ENCODE peak calls at places on chromosomes 1 and 21, in six cellular contexts. One of them, this sample, is unnamed.

GRCh38 chr1:185645201-185645640 is 89.0 kb upstream of the HMCN1 start:
- DNase-seq in trophoblast cell: peak; percentile 75
- DNase-seq in fibroblast of lung: no peak
- DNase-seq in neural progenitor cell: peak; percentile 21
- DNase-seq in GM12878: no peak
- DNase-seq in PC-3: no peak
- DNase-seq in this sample: no peak

GRCh38 chr1:205224736-205225135 is 3.0 kb upstream of the TMCC2 start:
- DNase-seq in trophoblast cell: no peak
- DNase-seq in fibroblast of lung: no peak
- DNase-seq in neural progenitor cell: no peak
- DNase-seq in PC-3: no peak
- DNase-seq in GM12878: no peak
- DNase-seq in this sample: no peak

GRCh38 chr1:183845681-183846080 is 40.8 kb downstream of the RGL1 start:
- DNase-seq in GM12878: no peak
- DNase-seq in trophoblast cell: no peak
- DNase-seq in fibroblast of lung: peak; percentile 38
- DNase-seq in PC-3: peak; percentile 25
- DNase-seq in neural progenitor cell: no peak
- DNase-seq in this sample: no peak

GRCh38 chr21:42654179-42654912 is 925 bp downstream of the PDE9A start:
- DNase-seq in fibroblast of lung: no peak
- DNase-seq in trophoblast cell: no peak
- DNase-seq in GM12878: no peak
- DNase-seq in neural progenitor cell: peak; percentile 88
- DNase-seq in PC-3: no peak
- DNase-seq in this sample: no peak

GRCh38 chr1:52237430-52237829 is 95.5 kb downstream of the ZFYVE9 start:
- DNase-seq in GM12878: no peak
- DNase-seq in PC-3: peak; percentile 66
- DNase-seq in fibroblast of lung: peak; percentile 56
- DNase-seq in neural progenitor cell: no peak
- DNase-seq in trophoblast cell: no peak
- DNase-seq in this sample: no peak

GRCh38 chr21:34271452-34271851 is 92.4 kb upstream of the KCNE2 start:
- DNase-seq in GM12878: no peak
- DNase-seq in fibroblast of lung: no peak
- DNase-seq in trophoblast cell: no peak
- DNase-seq in neural progenitor cell: no peak
- DNase-seq in PC-3: no peak
- DNase-seq in this sample: no peak

GRCh38 chr1:213759359-213760181 is 228.2 kb upstream of the PROX1 start:
- DNase-seq in trophoblast cell: no peak
- DNase-seq in PC-3: no peak
- DNase-seq in fibroblast of lung: no peak
- DNase-seq in GM12878: no peak
- DNase-seq in neural progenitor cell: no peak
- DNase-seq in this sample: no peak

GRCh38 chr1:242017580-242018233 is 18.8 kb upstream of the MAP1LC3C start:
- DNase-seq in GM12878: no peak
- DNase-seq in trophoblast cell: peak; percentile 50
- DNase-seq in PC-3: peak; percentile 84
- DNase-seq in neural progenitor cell: peak; percentile 66
- DNase-seq in fibroblast of lung: peak; percentile 54
- DNase-seq in this sample: peak; percentile 76

GRCh38 chr21:35011681-35012080 is 37.4 kb downstream of the RUNX1 start:
- DNase-seq in fibroblast of lung: peak; percentile 56
- DNase-seq in neural progenitor cell: no peak
- DNase-seq in GM12878: no peak
- DNase-seq in PC-3: peak; percentile 40
- DNase-seq in trophoblast cell: no peak
- DNase-seq in this sample: no peak

GRCh38 chr1:5709461-5709860 is 282.8 kb downstream of the NPHP4 start:
- DNase-seq in neural progenitor cell: no peak
- DNase-seq in fibroblast of lung: no peak
- DNase-seq in PC-3: no peak
- DNase-seq in trophoblast cell: no peak
- DNase-seq in GM12878: no peak
- DNase-seq in this sample: no peak

GRCh38 chr1:162689745-162690671 is 57.7 kb downstream of the DDR2 start:
- DNase-seq in trophoblast cell: no peak
- DNase-seq in GM12878: no peak
- DNase-seq in neural progenitor cell: no peak
- DNase-seq in fibroblast of lung: no peak
- DNase-seq in PC-3: peak; percentile 70
- DNase-seq in this sample: no peak

GRCh38 chr21:38323721-38324591 is 67.2 kb downstream of the KCNJ15 start:
- DNase-seq in neural progenitor cell: peak; percentile 6
- DNase-seq in GM12878: no peak
- DNase-seq in trophoblast cell: no peak
- DNase-seq in fibroblast of lung: peak; percentile 70
- DNase-seq in PC-3: peak; percentile 95
- DNase-seq in this sample: peak; percentile 37

GRCh38 chr1:200740291-200741212 is 1.9 kb downstream of the CAMSAP2 start:
- DNase-seq in fibroblast of lung: peak; percentile 35
- DNase-seq in trophoblast cell: no peak
- DNase-seq in neural progenitor cell: no peak
- DNase-seq in PC-3: peak; percentile 39
- DNase-seq in GM12878: no peak
- DNase-seq in this sample: no peak

GRCh38 chr21:34091032-34091431 is 17.7 kb downstream of the MRPS6 start:
- DNase-seq in GM12878: no peak
- DNase-seq in trophoblast cell: no peak
- DNase-seq in neural progenitor cell: no peak
- DNase-seq in PC-3: no peak
- DNase-seq in fibroblast of lung: no peak
- DNase-seq in this sample: no peak

GRCh38 chr21:34949499-34949898 is 99.6 kb downstream of the RUNX1 start:
- DNase-seq in GM12878: no peak
- DNase-seq in neural progenitor cell: no peak
- DNase-seq in trophoblast cell: no peak
- DNase-seq in PC-3: no peak
- DNase-seq in fibroblast of lung: no peak
- DNase-seq in this sample: no peak

GRCh38 chr1:204366759-204367158 is 7.0 kb upstream of the PLEKHA6 start:
- DNase-seq in fibroblast of lung: no peak
- DNase-seq in PC-3: peak; percentile 45
- DNase-seq in neural progenitor cell: peak; percentile 54
- DNase-seq in GM12878: no peak
- DNase-seq in trophoblast cell: no peak
- DNase-seq in this sample: peak; percentile 35

GRCh38 chr1:38327559-38327973 is 281.0 kb upstream of the POU3F1 start:
- DNase-seq in trophoblast cell: no peak
- DNase-seq in PC-3: no peak
- DNase-seq in GM12878: no peak
- DNase-seq in neural progenitor cell: no peak
- DNase-seq in fibroblast of lung: no peak
- DNase-seq in this sample: no peak

GRCh38 chr1:67135354-67135753 is 584 bp upstream of the C1orf141 start:
- DNase-seq in PC-3: peak; percentile 16
- DNase-seq in GM12878: no peak
- DNase-seq in neural progenitor cell: no peak
- DNase-seq in fibroblast of lung: peak; percentile 94
- DNase-seq in trophoblast cell: no peak
- DNase-seq in this sample: no peak

GRCh38 chr1:183635112-183635605 is 424 bp downstream of the ARPC5 start:
- DNase-seq in neural progenitor cell: no peak
- DNase-seq in PC-3: no peak
- DNase-seq in trophoblast cell: no peak
- DNase-seq in fibroblast of lung: no peak
- DNase-seq in GM12878: no peak
- DNase-seq in this sample: peak; percentile 42

GRCh38 chr1:192793983-192794767 is 14.7 kb upstream of the RGS2 start:
- DNase-seq in trophoblast cell: no peak
- DNase-seq in neural progenitor cell: no peak
- DNase-seq in GM12878: no peak
- DNase-seq in fibroblast of lung: no peak
- DNase-seq in PC-3: no peak
- DNase-seq in this sample: no peak

GRCh38 chr1:43678940-43679339 is 28.4 kb upstream of the ST3GAL3 start:
- DNase-seq in PC-3: no peak
- DNase-seq in fibroblast of lung: no peak
- DNase-seq in neural progenitor cell: no peak
- DNase-seq in GM12878: no peak
- DNase-seq in trophoblast cell: no peak
- DNase-seq in this sample: no peak

GRCh38 chr1:212858461-212859265 is 588 bp downstream of the FLVCR1 start:
- DNase-seq in fibroblast of lung: peak; percentile 34
- DNase-seq in GM12878: no peak
- DNase-seq in PC-3: peak; percentile 47
- DNase-seq in trophoblast cell: peak; percentile 11
- DNase-seq in neural progenitor cell: peak; percentile 32
- DNase-seq in this sample: peak; percentile 29

GRCh38 chr1:69846267-69846666 is 278.5 kb downstream of the LRRC7 start:
- DNase-seq in trophoblast cell: no peak
- DNase-seq in fibroblast of lung: no peak
- DNase-seq in GM12878: no peak
- DNase-seq in PC-3: no peak
- DNase-seq in neural progenitor cell: peak; percentile 39
- DNase-seq in this sample: no peak

GRCh38 chr1:175887521-175887920 is 144.1 kb upstream of the TNR start:
- DNase-seq in neural progenitor cell: peak; percentile 25
- DNase-seq in trophoblast cell: no peak
- DNase-seq in PC-3: no peak
- DNase-seq in fibroblast of lung: no peak
- DNase-seq in GM12878: no peak
- DNase-seq in this sample: no peak

GRCh38 chr1:43238104-43238503 is 31.7 kb upstream of the TMEM125 start:
- DNase-seq in trophoblast cell: peak; percentile 68
- DNase-seq in PC-3: peak; percentile 74
- DNase-seq in neural progenitor cell: peak; percentile 88
- DNase-seq in GM12878: no peak
- DNase-seq in fibroblast of lung: peak; percentile 72
- DNase-seq in this sample: peak; percentile 19

GRCh38 chr1:63827411-63828321 is 53.8 kb downstream of the ROR1 start:
- DNase-seq in PC-3: no peak
- DNase-seq in GM12878: no peak
- DNase-seq in trophoblast cell: no peak
- DNase-seq in fibroblast of lung: peak; percentile 53
- DNase-seq in neural progenitor cell: no peak
- DNase-seq in this sample: no peak

GRCh38 chr1:186888367-186888766 is 59.6 kb downstream of the PLA2G4A start:
- DNase-seq in GM12878: no peak
- DNase-seq in neural progenitor cell: no peak
- DNase-seq in fibroblast of lung: no peak
- DNase-seq in PC-3: peak; percentile 81
- DNase-seq in trophoblast cell: no peak
- DNase-seq in this sample: no peak

GRCh38 chr1:26747048-26747447 is 40.7 kb upstream of the PIGV start:
- DNase-seq in PC-3: no peak
- DNase-seq in trophoblast cell: no peak
- DNase-seq in neural progenitor cell: no peak
- DNase-seq in fibroblast of lung: no peak
- DNase-seq in GM12878: no peak
- DNase-seq in this sample: no peak

GRCh38 chr1:26752519-26752918 is 35.2 kb upstream of the PIGV start:
- DNase-seq in trophoblast cell: no peak
- DNase-seq in GM12878: no peak
- DNase-seq in fibroblast of lung: no peak
- DNase-seq in PC-3: no peak
- DNase-seq in neural progenitor cell: no peak
- DNase-seq in this sample: no peak

GRCh38 chr1:26745191-26745590 is 42.6 kb upstream of the PIGV start:
- DNase-seq in neural progenitor cell: no peak
- DNase-seq in GM12878: no peak
- DNase-seq in PC-3: no peak
- DNase-seq in trophoblast cell: no peak
- DNase-seq in fibroblast of lung: peak; percentile 28
- DNase-seq in this sample: no peak

GRCh38 chr1:26748351-26748750 is 39.4 kb upstream of the PIGV start:
- DNase-seq in fibroblast of lung: no peak
- DNase-seq in trophoblast cell: no peak
- DNase-seq in neural progenitor cell: no peak
- DNase-seq in PC-3: no peak
- DNase-seq in GM12878: no peak
- DNase-seq in this sample: no peak

GRCh38 chr1:26749458-26749857 is 38.3 kb upstream of the PIGV start:
- DNase-seq in trophoblast cell: no peak
- DNase-seq in neural progenitor cell: no peak
- DNase-seq in GM12878: no peak
- DNase-seq in fibroblast of lung: no peak
- DNase-seq in PC-3: no peak
- DNase-seq in this sample: no peak
- H3K36me3 ChIP-seq in trophoblast cell: peaks cover 53% of the 10 kb centered on the region
- H3K36me3 ChIP-seq in neural progenitor cell: peaks cover 24% of the 10 kb centered on the region
- H3K36me3 ChIP-seq in GM12878: peaks cover 54% of the 10 kb centered on the region
- H3K36me3 ChIP-seq in fibroblast of lung: peaks cover 5% of the 10 kb centered on the region
- H3K36me3 ChIP-seq in PC-3: peaks cover 56% of the 10 kb centered on the region
- H3K36me3 ChIP-seq in this sample: peaks cover 21% of the 10 kb centered on the region

GRCh38 chr1:108841703-108842102 is 15.2 kb downstream of the AKNAD1 start:
- DNase-seq in GM12878: no peak
- DNase-seq in fibroblast of lung: peak; percentile 11
- DNase-seq in trophoblast cell: no peak
- DNase-seq in PC-3: no peak
- DNase-seq in neural progenitor cell: no peak
- DNase-seq in this sample: no peak
- H2AFZ ChIP-seq in GM12878: no peak overlapping the region
- H2AFZ ChIP-seq in fibroblast of lung: no peak overlapping the region
- H2AFZ ChIP-seq in trophoblast cell: no peak overlapping the region
- H2AFZ ChIP-seq in PC-3: no peak overlapping the region
- H2AFZ ChIP-seq in neural progenitor cell: no peak overlapping the region
- H2AFZ ChIP-seq in this sample: no peak overlapping the region

GRCh38 chr21:45531393-45532215 is 10.6 kb downstream of the SLC19A1 start:
- DNase-seq in trophoblast cell: no peak
- DNase-seq in PC-3: no peak
- DNase-seq in GM12878: no peak
- DNase-seq in neural progenitor cell: no peak
- DNase-seq in fibroblast of lung: no peak
- DNase-seq in this sample: no peak

GRCh38 chr21:45528028-45528705 is 14.1 kb downstream of the SLC19A1 start:
- DNase-seq in neural progenitor cell: no peak
- DNase-seq in GM12878: no peak
- DNase-seq in trophoblast cell: peak; percentile 91
- DNase-seq in PC-3: no peak
- DNase-seq in fibroblast of lung: no peak
- DNase-seq in this sample: no peak

GRCh38 chr21:45528981-45529784 is 13.1 kb downstream of the SLC19A1 start:
- DNase-seq in neural progenitor cell: no peak
- DNase-seq in PC-3: no peak
- DNase-seq in GM12878: no peak
- DNase-seq in trophoblast cell: no peak
- DNase-seq in fibroblast of lung: no peak
- DNase-seq in this sample: no peak

GRCh38 chr21:45530423-45531113 is 11.7 kb downstream of the SLC19A1 start:
- DNase-seq in PC-3: no peak
- DNase-seq in trophoblast cell: no peak
- DNase-seq in neural progenitor cell: no peak
- DNase-seq in fibroblast of lung: no peak
- DNase-seq in GM12878: no peak
- DNase-seq in this sample: no peak

GRCh38 chr21:45529785-45530422 is 12.3 kb downstream of the SLC19A1 start:
- DNase-seq in trophoblast cell: no peak
- DNase-seq in PC-3: no peak
- DNase-seq in fibroblast of lung: no peak
- DNase-seq in neural progenitor cell: no peak
- DNase-seq in GM12878: no peak
- DNase-seq in this sample: no peak
- H3K9ac ChIP-seq in trophoblast cell: no peak overlapping the region
- H3K9ac ChIP-seq in PC-3: no peak overlapping the region
- H3K9ac ChIP-seq in fibroblast of lung: no peak overlapping the region
- H3K9ac ChIP-seq in neural progenitor cell: no peak overlapping the region
- H3K9ac ChIP-seq in GM12878: no peak overlapping the region
- H3K9ac ChIP-seq in this sample: no peak overlapping the region

GRCh38 chr1:2310332-2311183 is 80.8 kb downstream of the MORN1 start:
- DNase-seq in neural progenitor cell: no peak
- DNase-seq in PC-3: no peak
- DNase-seq in GM12878: no peak
- DNase-seq in fibroblast of lung: no peak
- DNase-seq in trophoblast cell: no peak
- DNase-seq in this sample: no peak
- H3K36me3 ChIP-seq in neural progenitor cell: no peaks in the 10 kb centered on the region
- H3K36me3 ChIP-seq in PC-3: peaks cover 24% of the 10 kb centered on the region
- H3K36me3 ChIP-seq in GM12878: peaks cover 2% of the 10 kb centered on the region
- H3K36me3 ChIP-seq in fibroblast of lung: peaks cover 19% of the 10 kb centered on the region
- H3K36me3 ChIP-seq in trophoblast cell: peaks cover 39% of the 10 kb centered on the region
- H3K36me3 ChIP-seq in this sample: no peaks in the 10 kb centered on the region